ENCODE peak calls at places on chromosomes 6 and 20, in eight cellular contexts. One of them, this sample, is unnamed.
A peak's percentile ranks its signal among the peaks of the same experiment; 100 is the strongest.

GRCh38 chr6:149450679-149451360 is 34.0 kb downstream of the ZC3H12D start:
- DNase-seq in brain microvascular endothelial cell: no peak
- DNase-seq in stromal cell of bone marrow: no peak
- DNase-seq in tibial artery: peak; percentile 74
- DNase-seq in ACHN: no peak
- DNase-seq in NCI-H1092 treated with DMSO at 0.1 percent for 48 hours: peak; percentile 19
- DNase-seq in T-helper 2 cell: no peak
- DNase-seq in lower lobe of right lung: peak; percentile 68
- DNase-seq in this sample: peak; percentile 70

GRCh38 chr20:50919567-50919966 is 11.7 kb downstream of the ADNP start:
- DNase-seq in brain microvascular endothelial cell: peak; percentile 40
- DNase-seq in stromal cell of bone marrow: no peak
- DNase-seq in tibial artery: no peak
- DNase-seq in ACHN: no peak
- DNase-seq in NCI-H1092 treated with DMSO at 0.1 percent for 48 hours: no peak
- DNase-seq in T-helper 2 cell: no peak
- DNase-seq in lower lobe of right lung: peak; percentile 64
- DNase-seq in this sample: no peak

GRCh38 chr6:106910999-106911949 is 63.3 kb downstream of the CD24 start:
- DNase-seq in brain microvascular endothelial cell: no peak
- DNase-seq in stromal cell of bone marrow: no peak
- DNase-seq in tibial artery: no peak
- DNase-seq in ACHN: no peak
- DNase-seq in NCI-H1092 treated with DMSO at 0.1 percent for 48 hours: peak; percentile 61
- DNase-seq in T-helper 2 cell: no peak
- DNase-seq in lower lobe of right lung: no peak
- DNase-seq in this sample: no peak

GRCh38 chr6:107458687-107459282 is 579 bp downstream of the PDSS2 start:
- DNase-seq in brain microvascular endothelial cell: no peak
- DNase-seq in stromal cell of bone marrow: no peak
- DNase-seq in tibial artery: no peak
- DNase-seq in ACHN: peak; percentile 29
- DNase-seq in NCI-H1092 treated with DMSO at 0.1 percent for 48 hours: peak; percentile 30
- DNase-seq in T-helper 2 cell: peak; percentile 10
- DNase-seq in lower lobe of right lung: no peak
- DNase-seq in this sample: peak; percentile 47

GRCh38 chr20:33992145-33992922 is 1.4 kb upstream of the RALY start:
- DNase-seq in brain microvascular endothelial cell: no peak
- DNase-seq in stromal cell of bone marrow: no peak
- DNase-seq in tibial artery: no peak
- DNase-seq in ACHN: no peak
- DNase-seq in NCI-H1092 treated with DMSO at 0.1 percent for 48 hours: no peak
- DNase-seq in T-helper 2 cell: no peak
- DNase-seq in lower lobe of right lung: no peak
- DNase-seq in this sample: no peak

GRCh38 chr6:9233686-9234085 is 798.3 kb upstream of the SLC35B3 start:
- DNase-seq in brain microvascular endothelial cell: no peak
- DNase-seq in stromal cell of bone marrow: no peak
- DNase-seq in tibial artery: no peak
- DNase-seq in ACHN: no peak
- DNase-seq in NCI-H1092 treated with DMSO at 0.1 percent for 48 hours: no peak
- DNase-seq in T-helper 2 cell: no peak
- DNase-seq in lower lobe of right lung: no peak
- DNase-seq in this sample: no peak

GRCh38 chr20:38220587-38220986 is 39.9 kb downstream of the KIAA1755 start:
- DNase-seq in brain microvascular endothelial cell: no peak
- DNase-seq in stromal cell of bone marrow: no peak
- DNase-seq in tibial artery: peak; percentile 65
- DNase-seq in ACHN: no peak
- DNase-seq in NCI-H1092 treated with DMSO at 0.1 percent for 48 hours: no peak
- DNase-seq in T-helper 2 cell: no peak
- DNase-seq in lower lobe of right lung: no peak
- DNase-seq in this sample: no peak

GRCh38 chr6:148807784-148808183 is 61.0 kb downstream of the UST start:
- DNase-seq in brain microvascular endothelial cell: no peak
- DNase-seq in stromal cell of bone marrow: no peak
- DNase-seq in tibial artery: no peak
- DNase-seq in ACHN: no peak
- DNase-seq in NCI-H1092 treated with DMSO at 0.1 percent for 48 hours: no peak
- DNase-seq in T-helper 2 cell: no peak
- DNase-seq in lower lobe of right lung: no peak
- DNase-seq in this sample: no peak

GRCh38 chr6:156971153-156971882 is 194.1 kb downstream of the ARID1B start:
- DNase-seq in brain microvascular endothelial cell: no peak
- DNase-seq in stromal cell of bone marrow: no peak
- DNase-seq in tibial artery: no peak
- DNase-seq in ACHN: no peak
- DNase-seq in NCI-H1092 treated with DMSO at 0.1 percent for 48 hours: no peak
- DNase-seq in T-helper 2 cell: no peak
- DNase-seq in lower lobe of right lung: no peak
- DNase-seq in this sample: no peak

GRCh38 chr20:23127506-23128279 is 41.6 kb upstream of the CD93 start:
- DNase-seq in brain microvascular endothelial cell: no peak
- DNase-seq in stromal cell of bone marrow: no peak
- DNase-seq in tibial artery: peak; percentile 58
- DNase-seq in ACHN: no peak
- DNase-seq in NCI-H1092 treated with DMSO at 0.1 percent for 48 hours: no peak
- DNase-seq in T-helper 2 cell: no peak
- DNase-seq in lower lobe of right lung: no peak
- DNase-seq in this sample: no peak

GRCh38 chr6:13183446-13184088 is 144.8 kb downstream of the TBC1D7 start:
- DNase-seq in brain microvascular endothelial cell: no peak
- DNase-seq in stromal cell of bone marrow: no peak
- DNase-seq in tibial artery: no peak
- DNase-seq in ACHN: no peak
- DNase-seq in NCI-H1092 treated with DMSO at 0.1 percent for 48 hours: no peak
- DNase-seq in T-helper 2 cell: no peak
- DNase-seq in lower lobe of right lung: no peak
- DNase-seq in this sample: no peak

GRCh38 chr6:157462956-157463742 is 82.2 kb downstream of the ZDHHC14 start:
- DNase-seq in brain microvascular endothelial cell: no peak
- DNase-seq in stromal cell of bone marrow: no peak
- DNase-seq in tibial artery: no peak
- DNase-seq in ACHN: no peak
- DNase-seq in NCI-H1092 treated with DMSO at 0.1 percent for 48 hours: no peak
- DNase-seq in T-helper 2 cell: no peak
- DNase-seq in lower lobe of right lung: no peak
- DNase-seq in this sample: no peak

GRCh38 chr6:88517737-88518136 is 351.6 kb upstream of the CNR1 start:
- DNase-seq in brain microvascular endothelial cell: peak; percentile 22
- DNase-seq in stromal cell of bone marrow: no peak
- DNase-seq in tibial artery: no peak
- DNase-seq in ACHN: peak; percentile 8
- DNase-seq in NCI-H1092 treated with DMSO at 0.1 percent for 48 hours: no peak
- DNase-seq in T-helper 2 cell: no peak
- DNase-seq in lower lobe of right lung: no peak
- DNase-seq in this sample: no peak

GRCh38 chr20:39277185-39277584 is 315.0 kb downstream of the DHX35 start:
- DNase-seq in brain microvascular endothelial cell: no peak
- DNase-seq in stromal cell of bone marrow: no peak
- DNase-seq in tibial artery: no peak
- DNase-seq in ACHN: no peak
- DNase-seq in NCI-H1092 treated with DMSO at 0.1 percent for 48 hours: no peak
- DNase-seq in T-helper 2 cell: no peak
- DNase-seq in lower lobe of right lung: no peak
- DNase-seq in this sample: no peak

GRCh38 chr6:149851461-149851860 is 12.7 kb downstream of the LRP11 start:
- DNase-seq in brain microvascular endothelial cell: peak; percentile 43
- DNase-seq in stromal cell of bone marrow: no peak
- DNase-seq in tibial artery: no peak
- DNase-seq in ACHN: no peak
- DNase-seq in NCI-H1092 treated with DMSO at 0.1 percent for 48 hours: no peak
- DNase-seq in T-helper 2 cell: no peak
- DNase-seq in lower lobe of right lung: no peak
- DNase-seq in this sample: no peak

GRCh38 chr6:400815-401214 is 9.3 kb downstream of the IRF4 start:
- DNase-seq in brain microvascular endothelial cell: no peak
- DNase-seq in stromal cell of bone marrow: no peak
- DNase-seq in tibial artery: no peak
- DNase-seq in ACHN: no peak
- DNase-seq in NCI-H1092 treated with DMSO at 0.1 percent for 48 hours: no peak
- DNase-seq in T-helper 2 cell: no peak
- DNase-seq in lower lobe of right lung: no peak
- DNase-seq in this sample: no peak

GRCh38 chr20:17391108-17391771 is 139.9 kb downstream of the BFSP1 start:
- DNase-seq in brain microvascular endothelial cell: no peak
- DNase-seq in stromal cell of bone marrow: no peak
- DNase-seq in tibial artery: no peak
- DNase-seq in ACHN: no peak
- DNase-seq in NCI-H1092 treated with DMSO at 0.1 percent for 48 hours: no peak
- DNase-seq in T-helper 2 cell: no peak
- DNase-seq in lower lobe of right lung: no peak
- DNase-seq in this sample: no peak

GRCh38 chr6:110398778-110399177 is 16.6 kb downstream of the DDO start:
- DNase-seq in brain microvascular endothelial cell: peak; percentile 37
- DNase-seq in stromal cell of bone marrow: peak; percentile 21
- DNase-seq in tibial artery: no peak
- DNase-seq in ACHN: no peak
- DNase-seq in NCI-H1092 treated with DMSO at 0.1 percent for 48 hours: no peak
- DNase-seq in T-helper 2 cell: no peak
- DNase-seq in lower lobe of right lung: no peak
- DNase-seq in this sample: no peak

GRCh38 chr6:143689852-143690251 is 12.1 kb downstream of the PHACTR2 start:
- DNase-seq in brain microvascular endothelial cell: no peak
- DNase-seq in stromal cell of bone marrow: no peak
- DNase-seq in tibial artery: no peak
- DNase-seq in ACHN: peak; percentile 40
- DNase-seq in NCI-H1092 treated with DMSO at 0.1 percent for 48 hours: no peak
- DNase-seq in T-helper 2 cell: no peak
- DNase-seq in lower lobe of right lung: no peak
- DNase-seq in this sample: no peak

GRCh38 chr20:61355096-61355495 is 103.0 kb downstream of the CDH4 start:
- DNase-seq in brain microvascular endothelial cell: no peak
- DNase-seq in stromal cell of bone marrow: peak; percentile 1
- DNase-seq in tibial artery: no peak
- DNase-seq in ACHN: no peak
- DNase-seq in NCI-H1092 treated with DMSO at 0.1 percent for 48 hours: no peak
- DNase-seq in T-helper 2 cell: no peak
- DNase-seq in lower lobe of right lung: no peak
- DNase-seq in this sample: no peak

GRCh38 chr6:167210375-167211295 is 52.9 kb upstream of the GPR31 start:
- DNase-seq in brain microvascular endothelial cell: no peak
- DNase-seq in stromal cell of bone marrow: no peak
- DNase-seq in tibial artery: no peak
- DNase-seq in ACHN: no peak
- DNase-seq in NCI-H1092 treated with DMSO at 0.1 percent for 48 hours: no peak
- DNase-seq in T-helper 2 cell: no peak
- DNase-seq in lower lobe of right lung: no peak
- DNase-seq in this sample: no peak

GRCh38 chr6:125957845-125958244 is 1.3 kb downstream of the HINT3 start:
- DNase-seq in brain microvascular endothelial cell: no peak
- DNase-seq in stromal cell of bone marrow: peak; percentile 54
- DNase-seq in tibial artery: no peak
- DNase-seq in ACHN: no peak
- DNase-seq in NCI-H1092 treated with DMSO at 0.1 percent for 48 hours: no peak
- DNase-seq in T-helper 2 cell: no peak
- DNase-seq in lower lobe of right lung: no peak
- DNase-seq in this sample: no peak

GRCh38 chr6:169619650-169620049 is 82.2 kb downstream of the WDR27 start:
- DNase-seq in brain microvascular endothelial cell: peak; percentile 10
- DNase-seq in stromal cell of bone marrow: no peak
- DNase-seq in tibial artery: no peak
- DNase-seq in ACHN: no peak
- DNase-seq in NCI-H1092 treated with DMSO at 0.1 percent for 48 hours: no peak
- DNase-seq in T-helper 2 cell: no peak
- DNase-seq in lower lobe of right lung: no peak
- DNase-seq in this sample: no peak

GRCh38 chr20:14921546-14921945 is 584.1 kb upstream of the FLRT3 start:
- DNase-seq in brain microvascular endothelial cell: no peak
- DNase-seq in stromal cell of bone marrow: peak; percentile 3
- DNase-seq in tibial artery: no peak
- DNase-seq in ACHN: no peak
- DNase-seq in NCI-H1092 treated with DMSO at 0.1 percent for 48 hours: no peak
- DNase-seq in T-helper 2 cell: no peak
- DNase-seq in lower lobe of right lung: no peak
- DNase-seq in this sample: no peak

GRCh38 chr6:150593119-150593518 is 6.6 kb upstream of the PLEKHG1 start:
- DNase-seq in brain microvascular endothelial cell: no peak
- DNase-seq in stromal cell of bone marrow: no peak
- DNase-seq in tibial artery: no peak
- DNase-seq in ACHN: no peak
- DNase-seq in NCI-H1092 treated with DMSO at 0.1 percent for 48 hours: no peak
- DNase-seq in T-helper 2 cell: no peak
- DNase-seq in lower lobe of right lung: no peak
- DNase-seq in this sample: no peak

GRCh38 chr6:98880486-98880885 is 46.1 kb downstream of the POU3F2 start:
- DNase-seq in brain microvascular endothelial cell: no peak
- DNase-seq in stromal cell of bone marrow: no peak
- DNase-seq in tibial artery: no peak
- DNase-seq in ACHN: no peak
- DNase-seq in NCI-H1092 treated with DMSO at 0.1 percent for 48 hours: no peak
- DNase-seq in T-helper 2 cell: no peak
- DNase-seq in lower lobe of right lung: no peak
- DNase-seq in this sample: no peak

This sample was measured in Right ventricle myocardium superior.